ENCODE peak calls at places on chromosomes 3 and 15, in seven cellular contexts. L is ascending aorta, A is uterus, E is left lung, I is HL-60, F is cardiac muscle cell, U is esophagus squamous epithelium. R is an unnamed sample.

GRCh38 chr3:65144791-65145355 is 457.1 kb upstream of the ADAMTS9 start:
- DNase-seq in L (no peak), A (no peak), E (no peak), I (no peak), F (no peak), U (no peak), R (no peak)

GRCh38 chr15:68638953-68639500 is 60.2 kb downstream of the CORO2B start:
- DNase-seq in L (no peak), A (no peak), E (no peak), I (no peak), F (no peak), U (no peak), R (no peak)

GRCh38 chr15:39493393-39494067 is 87.3 kb upstream of the THBS1 start:
- DNase-seq in L (no peak), A (no peak), E (no peak), I (no peak), F (peak), U (no peak), R (no peak)

GRCh38 chr3:162165346-162165745 is 668.7 kb downstream of the OTOL1 start:
- DNase-seq in L (no peak), A (no peak), E (no peak), I (no peak), F (no peak), U (no peak), R (no peak)

GRCh38 chr3:194158942-194159439 is 23.0 kb downstream of the HES1 start:
- DNase-seq in L (no peak), A (no peak), E (no peak), I (no peak), F (no peak), U (no peak), R (no peak)

GRCh38 chr15:52143862-52144261 is 31.3 kb upstream of the BCL2L10 start:
- DNase-seq in L (no peak), A (no peak), E (no peak), I (no peak), F (no peak), U (no peak), R (no peak)

GRCh38 chr3:150147776-150148175 is 177.1 kb upstream of the PFN2 start:
- DNase-seq in L (no peak), A (no peak), E (no peak), I (no peak), F (no peak), U (no peak), R (no peak)

GRCh38 chr15:25860885-25861866 is 2.0 kb downstream of the ATP10A start:
- DNase-seq in L (no peak), A (no peak), E (no peak), I (no peak), F (no peak), U (no peak), R (no peak)

GRCh38 chr15:91118796-91119590 is 18.9 kb downstream of the SV2B start:
- DNase-seq in L (no peak), A (no peak), E (no peak), I (no peak), F (no peak), U (no peak), R (no peak)

GRCh38 chr3:165446555-165446954 is 250.4 kb upstream of the SLITRK3 start:
- DNase-seq in L (no peak), A (no peak), E (no peak), I (no peak), F (no peak), U (no peak), R (no peak)

GRCh38 chr3:148280623-148281242 is 417.0 kb upstream of the AGTR1 start:
- DNase-seq in L (no peak), A (peak), E (peak), I (no peak), F (no peak), U (no peak), R (no peak)

GRCh38 chr15:90286678-90287077 is 21.2 kb downstream of the NGRN start:
- DNase-seq in L (no peak), A (no peak), E (no peak), I (no peak), F (peak), U (no peak), R (no peak)

GRCh38 chr3:37217098-37217849 is 42.9 kb upstream of the LRRFIP2 start:
- DNase-seq in L (no peak), A (no peak), E (no peak), I (no peak), F (no peak), U (no peak), R (no peak)

DNA sequence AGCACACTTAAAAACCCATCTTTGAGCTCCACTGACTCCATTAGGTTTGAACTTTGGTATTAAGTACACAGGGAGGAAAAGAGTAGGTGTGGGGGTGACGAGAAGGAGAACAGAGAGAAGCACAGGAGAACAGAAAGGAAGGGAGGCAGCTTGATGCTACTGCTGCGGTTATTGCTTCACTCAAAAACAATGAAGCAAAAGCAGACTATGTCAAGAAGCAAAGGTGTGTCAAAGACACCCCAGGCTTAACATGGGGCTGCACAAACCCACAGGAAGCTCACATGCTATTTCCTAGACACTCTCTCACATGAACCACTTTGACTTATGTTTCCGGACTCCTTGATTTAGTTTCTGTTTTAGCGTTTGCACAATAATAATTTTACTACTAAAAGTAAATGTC is 961.0 kb upstream of the CFAP20DC start:
- DNase-seq in L (no peak), A (no peak), E (no peak), I (no peak), F (no peak), U (no peak), R (no peak)
- H3K27ac ChIP-seq in L (no peak), A (peak), E (no peak), I (no peak), F (no peak), U (no peak), R (no peak)

GRCh38 chr3:189827108-189827507 is 195.9 kb downstream of the TP63 start:
- DNase-seq in L (no peak), A (no peak), E (no peak), I (no peak), F (no peak), U (no peak), R (no peak)
- TF ChIP-seq CTCF in L (no peak), A (no peak), E (no peak), I (no peak), F (no peak), U (no peak), R (no peak)

DNA sequence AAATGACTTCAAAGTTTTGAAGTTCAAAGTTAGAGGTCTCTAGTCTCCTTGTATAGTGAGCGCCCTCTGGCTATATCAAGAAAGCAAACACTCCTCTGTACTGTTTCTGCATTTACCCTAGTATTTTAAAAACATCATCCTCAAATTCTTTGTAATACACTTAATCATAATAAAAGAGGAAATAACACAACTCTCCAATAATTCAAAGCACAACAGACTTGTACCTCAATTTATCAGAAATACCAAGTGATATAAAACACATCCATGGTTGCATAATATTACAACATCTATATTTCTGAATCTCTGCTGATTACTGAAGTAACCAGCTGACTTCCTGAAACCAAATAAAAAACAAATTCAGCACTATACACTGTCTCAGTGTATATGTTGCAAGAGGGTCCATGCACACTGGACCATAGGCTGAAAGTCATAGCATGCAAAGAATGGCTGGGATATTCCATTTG is 12.5 kb downstream of the PLOD2 start:
- DNase-seq in L (no peak), A (no peak), E (no peak), I (no peak), F (no peak), U (no peak), R (no peak)
- H3K27ac ChIP-seq in L (no peak), A (peak), E (no peak), I (no peak), F (peak), U (no peak), R (no peak)

GRCh38 chr15:76190767-76191538 is 120.3 kb downstream of the ETFA start:
- DNase-seq in L (peak), A (peak), E (peak), I (peak), F (peak), U (no peak), R (peak)
- TF ChIP-seq CTCF in L (peak), A (peak), E (peak), I (peak), F (peak), U (peak), R (peak)

DNA sequence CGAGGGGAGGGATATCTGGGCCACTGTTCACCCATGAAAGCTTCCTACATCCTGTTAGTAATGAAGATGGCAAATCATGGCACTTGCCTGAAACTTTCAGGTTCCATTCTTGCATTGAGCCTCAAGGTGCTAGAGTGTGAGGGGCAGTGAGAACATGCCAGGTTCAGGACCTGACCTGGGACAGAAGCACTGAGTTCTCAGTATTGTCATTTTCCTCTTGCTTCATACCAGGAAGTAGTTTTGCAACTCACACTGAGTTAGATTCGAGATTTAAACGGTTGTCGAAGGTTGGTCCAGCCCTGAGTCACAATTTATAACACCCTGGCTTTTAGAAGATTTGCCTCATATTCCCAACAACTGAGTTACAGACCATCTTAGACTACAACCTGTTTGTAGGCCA is 11.8 kb upstream of the MEIS2 start:
- DNase-seq in L (no peak), A (no peak), E (no peak), I (no peak), F (no peak), U (no peak), R (no peak)
- H3K27ac ChIP-seq in L (no peak), A (peak), E (no peak), I (no peak), F (peak), U (peak), R (no peak)

DNA sequence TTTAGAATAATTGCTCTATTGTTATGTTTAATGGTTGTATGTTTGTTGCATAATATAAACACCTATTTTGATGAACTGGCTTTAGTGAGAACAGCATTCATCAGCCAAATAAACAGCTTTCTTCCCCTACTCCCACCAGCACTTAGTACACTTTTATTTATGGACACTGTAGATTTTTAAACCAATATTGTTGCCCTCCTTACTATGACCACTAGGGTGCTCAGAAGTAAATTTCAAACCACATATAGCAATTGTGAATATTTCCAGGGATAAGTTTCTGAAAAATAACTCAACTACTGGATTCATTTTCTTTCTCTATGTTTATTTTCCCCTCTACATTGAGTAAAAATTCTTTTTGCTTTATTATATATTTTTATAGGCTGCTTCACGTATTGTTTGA is 84.7 kb upstream of the PTX3 start:
- DNase-seq in L (no peak), A (no peak), E (no peak), I (no peak), F (no peak), U (no peak), R (no peak)
- TF ChIP-seq CTCF in L (no peak), A (no peak), E (no peak), I (no peak), F (peak), U (no peak), R (no peak)